ENCODE peak calls at places on chromosomes 11 and 22, in four cellular contexts. One of them, this sample, is unnamed.

GRCh38 chr11:96257036-96257435 is 86.0 kb downstream of the MAML2 start:
- DNase-seq in GM12878: no peak
- DNase-seq in WTC11: no peak
- DNase-seq in HepG2: no peak
- DNase-seq in this sample: no peak

GRCh38 chr11:65477271-65478029 is 21.4 kb upstream of the MALAT1 start:
- DNase-seq in HepG2: peak
- DNase-seq in WTC11: peak
- DNase-seq in GM12878: no peak
- DNase-seq in this sample: peak

GRCh38 chr11:24679686-24680318 is 182.9 kb downstream of the LUZP2 start:
- DNase-seq in HepG2: no peak
- DNase-seq in GM12878: no peak
- DNase-seq in WTC11: no peak
- DNase-seq in this sample: no peak

GRCh38 chr11:62500066-62501035 is 46.3 kb downstream of the AHNAK start:
- DNase-seq in GM12878: no peak
- DNase-seq in HepG2: no peak
- DNase-seq in WTC11: peak
- DNase-seq in this sample: peak

GRCh38 chr11:4569075-4569474 is 12.5 kb upstream of the OR52I2 start:
- DNase-seq in WTC11: no peak
- DNase-seq in HepG2: no peak
- DNase-seq in GM12878: no peak
- DNase-seq in this sample: no peak

GRCh38 chr22:25357056-25357455 is 137.6 kb downstream of the CRYBB2 start:
- DNase-seq in GM12878: no peak
- DNase-seq in HepG2: no peak
- DNase-seq in WTC11: no peak
- DNase-seq in this sample: no peak

GRCh38 chr11:15275141-15275540 is 160.4 kb downstream of the INSC start:
- DNase-seq in HepG2: no peak
- DNase-seq in GM12878: no peak
- DNase-seq in WTC11: no peak
- DNase-seq in this sample: no peak

GRCh38 chr11:73818838-73819237 is 31.2 kb downstream of the MRPL48 start:
- DNase-seq in HepG2: no peak
- DNase-seq in GM12878: no peak
- DNase-seq in WTC11: no peak
- DNase-seq in this sample: no peak

GRCh38 chr11:18088974-18089373 is 16.9 kb downstream of the SAAL1 start:
- DNase-seq in HepG2: no peak
- DNase-seq in WTC11: no peak
- DNase-seq in GM12878: no peak
- DNase-seq in this sample: no peak

GRCh38 chr11:63882555-63883242 is 34.3 kb downstream of the RCOR2 start:
- DNase-seq in WTC11: peak
- DNase-seq in GM12878: no peak
- DNase-seq in HepG2: no peak
- DNase-seq in this sample: no peak

GRCh38 chr11:35009191-35009940 is 92.9 kb downstream of the PDHX start:
- DNase-seq in WTC11: no peak
- DNase-seq in HepG2: peak
- DNase-seq in GM12878: no peak
- DNase-seq in this sample: no peak

GRCh38 chr11:61153593-61154090 is 7.6 kb downstream of the VPS37C start:
- DNase-seq in GM12878: no peak
- DNase-seq in HepG2: no peak
- DNase-seq in WTC11: no peak
- DNase-seq in this sample: no peak

GRCh38 chr11:104967493-104968364 is 645 bp downstream of the CASP4 start:
- DNase-seq in HepG2: no peak
- DNase-seq in GM12878: no peak
- DNase-seq in WTC11: no peak
- DNase-seq in this sample: no peak

GRCh38 chr11:46348986-46349401 is 1.7 kb downstream of the DGKZ start:
- DNase-seq in HepG2: no peak
- DNase-seq in GM12878: no peak
- DNase-seq in WTC11: no peak
- DNase-seq in this sample: no peak

GRCh38 chr11:35274909-35275807 is 136.2 kb downstream of the CD44 start:
- DNase-seq in GM12878: no peak
- DNase-seq in WTC11: no peak
- DNase-seq in HepG2: peak
- DNase-seq in this sample: no peak

GRCh38 chr11:128465946-128466688 is 121.2 kb downstream of the ETS1 start:
- DNase-seq in HepG2: no peak
- DNase-seq in GM12878: no peak
- DNase-seq in WTC11: no peak
- DNase-seq in this sample: no peak

GRCh38 chr11:2776351-2777061 is 76.7 kb upstream of the KCNQ1OT1 start:
- DNase-seq in GM12878: no peak
- DNase-seq in WTC11: peak
- DNase-seq in HepG2: no peak
- DNase-seq in this sample: no peak
- TF ChIP-seq NR2C2 in GM12878: no peak
- TF ChIP-seq NR2C2 in WTC11: no peak
- TF ChIP-seq NR2C2 in HepG2: no peak
- TF ChIP-seq NR2C2 in this sample: no peak

GRCh38 chr22:40194656-40195055 is 16.9 kb downstream of the TNRC6B start:
- DNase-seq in GM12878: no peak
- DNase-seq in HepG2: no peak
- DNase-seq in WTC11: no peak
- DNase-seq in this sample: no peak

GRCh38 chr22:40190501-40190900 is 12.8 kb downstream of the TNRC6B start:
- DNase-seq in GM12878: no peak
- DNase-seq in HepG2: no peak
- DNase-seq in WTC11: no peak
- DNase-seq in this sample: peak

GRCh38 chr22:40189979-40190378 is 12.3 kb downstream of the TNRC6B start:
- DNase-seq in GM12878: no peak
- DNase-seq in WTC11: no peak
- DNase-seq in HepG2: no peak
- DNase-seq in this sample: peak

GRCh38 chr22:40196628-40197027 is 18.9 kb downstream of the TNRC6B start:
- DNase-seq in WTC11: no peak
- DNase-seq in HepG2: no peak
- DNase-seq in GM12878: peak
- DNase-seq in this sample: no peak

DNA sequence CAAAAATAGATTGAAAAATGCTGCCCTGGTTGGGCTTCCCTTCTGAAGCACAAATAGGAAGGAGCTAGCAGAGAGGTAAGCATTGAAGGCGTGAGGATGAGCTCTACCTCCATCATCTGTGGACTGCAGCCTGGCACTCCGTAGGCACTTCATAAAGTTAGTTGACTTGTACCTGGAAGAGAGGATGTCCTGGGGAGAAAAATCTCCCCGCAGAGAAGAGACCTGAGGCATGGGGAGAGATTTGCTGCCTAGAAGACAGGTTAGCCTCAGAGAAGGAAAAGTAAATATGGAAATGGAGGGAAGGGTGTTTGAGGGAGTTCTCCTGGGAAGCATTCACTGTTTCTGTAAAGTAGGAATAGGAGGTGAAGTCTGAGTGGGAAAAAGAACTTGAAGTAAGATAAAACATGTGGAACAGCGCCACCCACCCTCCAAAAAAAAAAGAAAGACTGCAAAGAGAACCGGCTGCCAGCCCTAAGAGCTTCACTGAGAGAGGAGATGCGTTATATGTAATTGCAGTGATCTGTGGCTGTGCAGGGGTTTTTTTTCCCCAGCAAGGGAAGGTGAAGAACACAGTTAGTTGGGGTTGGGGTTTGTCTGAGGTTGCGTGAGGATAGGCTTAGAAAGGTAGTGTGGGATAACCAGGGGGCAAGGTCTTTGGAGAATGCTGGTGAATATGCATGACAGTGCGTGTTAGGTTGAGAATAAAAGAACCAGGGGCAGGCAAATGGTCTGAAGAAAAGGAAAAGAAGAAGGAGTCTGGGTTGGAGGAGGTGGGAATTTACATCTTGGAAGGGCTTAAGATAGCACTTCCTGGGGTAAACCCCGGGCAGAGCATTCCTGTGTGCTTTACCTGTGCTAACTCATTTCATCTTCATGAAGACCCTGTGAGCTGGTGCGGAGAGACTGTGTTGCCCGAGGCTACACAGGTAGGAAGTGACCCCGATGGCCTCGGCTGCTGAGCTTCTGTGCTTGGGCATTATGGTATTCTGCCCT is 16.0 kb downstream of the TNRC6B start:
- DNase-seq in WTC11: peak
- DNase-seq in HepG2: no peak
- DNase-seq in GM12878: no peak
- DNase-seq in this sample: no peak
- TF ChIP-seq NR2C2 in WTC11: no peak
- TF ChIP-seq NR2C2 in HepG2: no peak
- TF ChIP-seq NR2C2 in GM12878: no peak
- TF ChIP-seq NR2C2 in this sample: no peak

DNA sequence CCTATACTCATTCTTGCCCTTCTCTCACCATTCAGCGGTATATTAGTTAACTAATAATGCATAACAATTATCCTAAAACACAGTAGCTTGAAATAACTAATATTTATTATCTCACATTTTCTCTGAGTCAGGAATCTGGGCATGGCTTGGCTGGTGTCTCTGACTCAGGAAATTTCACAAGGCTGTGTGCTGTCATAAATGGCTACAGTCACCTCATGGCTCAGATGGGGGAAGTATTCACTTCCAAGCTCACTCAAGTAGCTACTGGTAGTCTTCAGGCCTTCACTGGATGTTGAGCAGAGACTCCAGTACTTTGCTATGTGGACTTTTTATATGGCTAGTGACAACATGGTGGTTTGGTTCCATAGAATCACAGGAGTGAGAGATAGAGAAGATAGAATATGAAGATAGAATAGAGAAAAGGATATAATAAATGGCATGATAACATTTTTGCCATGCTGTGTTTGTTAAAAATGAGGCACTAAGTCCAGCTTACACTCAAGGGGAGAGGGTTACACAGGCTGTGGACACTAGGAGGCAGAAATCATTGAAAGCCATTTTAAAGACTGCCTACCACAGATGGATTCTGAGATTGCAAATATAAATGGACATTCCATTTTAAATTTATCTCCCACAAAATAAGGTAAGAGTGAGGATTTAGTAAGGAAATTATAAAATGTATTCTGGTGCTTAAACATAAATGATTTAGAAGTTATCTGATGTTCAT is 997.8 kb upstream of the CHORDC1 start:
- DNase-seq in WTC11: no peak
- DNase-seq in HepG2: no peak
- DNase-seq in GM12878: no peak
- DNase-seq in this sample: no peak
- TF ChIP-seq NR2C2 in WTC11: no peak
- TF ChIP-seq NR2C2 in HepG2: no peak
- TF ChIP-seq NR2C2 in GM12878: no peak
- TF ChIP-seq NR2C2 in this sample: no peak

GRCh38 chr11:94088906-94089305 is 39.7 kb upstream of the PANX1 start:
- DNase-seq in WTC11: no peak
- DNase-seq in GM12878: no peak
- DNase-seq in HepG2: no peak
- DNase-seq in this sample: no peak
- TF ChIP-seq NR2C2 in WTC11: no peak
- TF ChIP-seq NR2C2 in GM12878: no peak
- TF ChIP-seq NR2C2 in HepG2: no peak
- TF ChIP-seq NR2C2 in this sample: no peak

DNA sequence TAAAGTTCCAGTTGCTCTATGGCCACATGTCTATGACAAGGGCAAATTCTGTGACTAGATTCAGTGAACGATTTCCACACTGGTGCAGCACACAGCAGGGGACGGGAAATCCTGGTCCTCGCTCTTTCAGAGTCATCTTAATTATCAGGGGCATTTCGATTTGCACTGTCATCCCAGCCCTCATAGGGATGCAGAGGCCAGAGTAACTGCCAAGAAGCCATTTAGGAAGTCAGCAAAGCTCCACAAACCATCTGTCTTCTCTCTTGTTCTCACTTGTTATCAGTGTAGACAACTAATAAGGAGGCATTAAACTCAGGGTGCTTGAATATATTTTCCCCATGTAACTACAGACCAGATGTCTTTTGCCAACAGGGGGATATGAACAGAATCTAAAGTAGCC is 151.7 kb downstream of the STK33 start:
- DNase-seq in WTC11: no peak
- DNase-seq in HepG2: peak
- DNase-seq in GM12878: no peak
- DNase-seq in this sample: no peak
- TF ChIP-seq NR2C2 in WTC11: no peak
- TF ChIP-seq NR2C2 in HepG2: no peak
- TF ChIP-seq NR2C2 in GM12878: no peak
- TF ChIP-seq NR2C2 in this sample: no peak

This sample was measured in K562.